ENCODE peak calls at places on chromosomes 5 and 9, in ten cellular contexts. B, G, T, P, Q, L, D, F, H and W are unnamed samples.

GRCh38 chr5:16992006-16992405 is 55.9 kb upstream of the MYO10 start:
- DNase-seq in L (no peak), H (no peak), D (no peak), B (no peak), G (peak), F (peak), Q (no peak), P (no peak), T (no peak), W (no peak)

GRCh38 chr9:68979538-68980314 is 34.2 kb downstream of the PRKACG start:
- DNase-seq in Q (no peak), G (no peak), T (no peak), P (peak), D (peak), L (peak), B (no peak), H (no peak), F (no peak), W (peak)

GRCh38 chr5:150626853-150627276 is 13.6 kb upstream of the SYNPO start:
- DNase-seq in B (no peak), Q (no peak), L (no peak), P (no peak), F (no peak), T (no peak), G (no peak), H (no peak), D (peak), W (no peak)

GRCh38 chr5:59001154-59001553 is 418.3 kb downstream of the RAB3C start:
- DNase-seq in D (no peak), T (no peak), Q (no peak), P (no peak), F (peak), G (no peak), L (no peak), B (no peak), H (no peak), W (no peak)

GRCh38 chr5:172658869-172659513 is 17.9 kb downstream of the NEURL1B start:
- DNase-seq in B (peak), H (no peak), F (peak), T (no peak), P (no peak), L (no peak), Q (no peak), D (no peak), G (no peak), W (no peak)

GRCh38 chr5:154193636-154194035 is 3.1 kb downstream of the GALNT10 start:
- DNase-seq in P (no peak), B (no peak), F (peak), Q (no peak), D (no peak), G (no peak), T (no peak), H (no peak), L (no peak), W (no peak)

GRCh38 chr5:107365355-107366109 is 305.2 kb downstream of the EFNA5 start:
- DNase-seq in T (no peak), G (peak), P (no peak), H (no peak), Q (no peak), L (no peak), B (no peak), D (no peak), F (no peak), W (peak)

GRCh38 chr5:158639876-158640570 is 459.7 kb downstream of the EBF1 start:
- DNase-seq in B (no peak), H (peak), T (no peak), D (no peak), G (peak), P (no peak), F (peak), L (no peak), Q (no peak), W (peak)

GRCh38 chr5:11525020-11525419 is 379.2 kb downstream of the CTNND2 start:
- DNase-seq in H (no peak), T (no peak), F (no peak), L (no peak), Q (no peak), D (no peak), P (no peak), G (no peak), B (no peak), W (no peak)

GRCh38 chr9:70229026-70229425 is 29.8 kb upstream of the SMC5 start:
- DNase-seq in F (peak), H (no peak), G (no peak), P (no peak), D (no peak), B (no peak), L (no peak), Q (no peak), T (no peak), W (peak)

GRCh38 chr5:68458416-68458815 is 242.9 kb downstream of the PIK3R1 start:
- DNase-seq in T (no peak), P (peak), D (no peak), L (peak), Q (no peak), F (no peak), B (no peak), H (no peak), G (no peak), W (no peak)

GRCh38 chr9:137965177-137965795 is 87.7 kb downstream of the CACNA1B start:
- DNase-seq in Q (no peak), G (no peak), D (no peak), F (no peak), P (no peak), H (no peak), T (peak), B (no peak), L (no peak), W (no peak)

GRCh38 chr5:178114325-178115135 is 1.2 kb downstream of the N4BP3 start:
- DNase-seq in Q (no peak), D (no peak), L (peak), H (no peak), T (no peak), F (no peak), P (peak), G (no peak), B (peak), W (peak)

GRCh38 chr9:131284856-131285255 is 4.7 kb upstream of the PLPP7 start:
- DNase-seq in Q (no peak), D (no peak), B (no peak), H (no peak), L (no peak), F (no peak), G (no peak), T (no peak), P (no peak), W (no peak)

GRCh38 chr9:113562653-113563381 is 99.3 kb downstream of the RGS3 start:
- DNase-seq in Q (no peak), H (no peak), D (no peak), G (no peak), L (no peak), T (no peak), P (no peak), B (no peak), F (no peak), W (no peak)

GRCh38 chr5:101390317-101390908 is 487.3 kb upstream of the ST8SIA4 start:
- DNase-seq in B (peak), P (no peak), D (no peak), H (no peak), L (no peak), Q (no peak), G (peak), T (no peak), F (peak), W (peak)

GRCh38 chr9:78029601-78030552 is 1.7 kb downstream of the GNAQ start:
- DNase-seq in D (peak), B (peak), H (no peak), T (peak), G (peak), L (peak), Q (no peak), P (peak), F (peak), W (peak)

GRCh38 chr5:37552770-37553719 is 173.9 kb downstream of the WDR70 start:
- DNase-seq in H (no peak), T (no peak), F (peak), B (no peak), G (no peak), L (no peak), P (no peak), Q (no peak), D (no peak), W (peak)

GRCh38 chr5:154117930-154118329 is 72.6 kb upstream of the GALNT10 start:
- DNase-seq in D (no peak), Q (no peak), G (no peak), F (no peak), H (no peak), P (no peak), T (no peak), B (no peak), L (no peak), W (no peak)

GRCh38 chr9:72856985-72857631 is 95.7 kb downstream of the ALDH1A1 start:
- DNase-seq in L (no peak), H (no peak), P (no peak), G (peak), F (peak), T (no peak), D (peak), Q (no peak), B (peak), W (peak)

GRCh38 chr5:90434116-90434714 is 24.7 kb upstream of the CETN3 start:
- DNase-seq in H (no peak), Q (no peak), P (peak), G (no peak), F (peak), D (no peak), L (peak), B (peak), T (peak), W (peak)

GRCh38 chr5:131387236-131387635 is 123.4 kb downstream of the CDC42SE2 start:
- DNase-seq in L (no peak), G (no peak), B (no peak), D (no peak), T (no peak), H (no peak), Q (no peak), F (no peak), P (no peak), W (no peak)

GRCh38 chr9:100063185-100063584 is 35.6 kb downstream of the ERP44 start:
- DNase-seq in T (no peak), F (no peak), Q (no peak), B (no peak), D (no peak), L (no peak), H (no peak), P (no peak), G (no peak), W (no peak)